ENCODE peak calls at places on chromosome 1, in four cellular contexts. I is T47D; Z is T-helper 1 cell; D is stimulated activated CD4-positive, alpha-beta T cell treated with anti-CD3 and anti-CD28 coated beads, Interleukin-15, amount 100 ng/mL, for 1 hour. E is an unnamed sample.

GRCh38 chr1:65793359-65793732 is 651 bp downstream of the PDE4B start:
- DNase-seq in I (no peak), Z (no peak), D (no peak), E (no peak)

GRCh38 chr1:113930499-113931161 is 1.5 kb downstream of the HIPK1 start:
- DNase-seq in I (no peak), Z (peak), D (no peak), E (peak)

GRCh38 chr1:68140536-68140935 is 90.1 kb upstream of the DIRAS3 start:
- DNase-seq in I (no peak), Z (no peak), D (no peak), E (no peak)

GRCh38 chr1:157117527-157118057 is 18.0 kb upstream of the ETV3L start:
- DNase-seq in I (no peak), Z (no peak), D (no peak), E (no peak)

GRCh38 chr1:188023206-188023605 is 1194.5 kb downstream of the PLA2G4A start:
- DNase-seq in I (no peak), Z (no peak), D (no peak), E (no peak)

GRCh38 chr1:42844592-42845140 is 1.7 kb upstream of the ZNF691 start:
- DNase-seq in I (no peak), Z (no peak), D (no peak), E (peak)

GRCh38 chr1:31897534-31898100 is 40.6 kb downstream of the PTP4A2 start:
- DNase-seq in I (no peak), Z (no peak), D (no peak), E (no peak)

GRCh38 chr1:111517464-111518225 is 14.2 kb upstream of the ADORA3 start:
- DNase-seq in I (no peak), Z (peak), D (no peak), E (no peak)

GRCh38 chr1:151310986-151311385 is 16.2 kb downstream of the PI4KB start:
- DNase-seq in I (no peak), Z (no peak), D (no peak), E (no peak)

GRCh38 chr1:119253366-119253765 is 112.9 kb upstream of the WARS2 start:
- DNase-seq in I (no peak), Z (no peak), D (no peak), E (no peak)

GRCh38 chr1:30878559-30878958 is 30.0 kb downstream of the SDC3 start:
- DNase-seq in I (no peak), Z (no peak), D (no peak), E (no peak)

GRCh38 chr1:205950826-205951549 is 7.7 kb upstream of the SLC26A9 start:
- DNase-seq in I (no peak), Z (no peak), D (no peak), E (no peak)

GRCh38 chr1:28668191-28668955 is at the start of gene GMEB1:
- DNase-seq in I (peak), Z (peak), D (peak), E (peak)

GRCh38 chr1:195618287-195618686 is 990.0 kb downstream of the KCNT2 start:
- DNase-seq in I (no peak), Z (no peak), D (no peak), E (no peak)

GRCh38 chr1:156438278-156438987 is 62.1 kb downstream of the MEF2D start:
- DNase-seq in I (no peak), Z (no peak), D (no peak), E (no peak)

GRCh38 chr1:119811985-119812557 is 811 bp upstream of the REG4 start:
- DNase-seq in I (no peak), Z (no peak), D (no peak), E (no peak)

GRCh38 chr1:63643926-63644325 is 50.7 kb downstream of the PGM1 start:
- DNase-seq in I (no peak), Z (no peak), D (no peak), E (no peak)

GRCh38 chr1:63795455-63795854 is 21.6 kb downstream of the ROR1 start:
- DNase-seq in I (no peak), Z (no peak), D (no peak), E (peak)

GRCh38 chr1:65175171-65176070 is 27.4 kb downstream of the AK4 start:
- DNase-seq in I (no peak), Z (no peak), D (no peak), E (peak)

GRCh38 chr1:230145953-230146476 is 79.0 kb downstream of the GALNT2 start:
- DNase-seq in I (no peak), Z (no peak), D (no peak), E (no peak)

GRCh38 chr1:204725821-204726448 is 40.4 kb upstream of the LRRN2 start:
- DNase-seq in I (no peak), Z (no peak), D (no peak), E (peak)

GRCh38 chr1:103513720-103514119 is 11.8 kb upstream of the RNPC3 start:
- DNase-seq in I (no peak), Z (no peak), D (no peak), E (no peak)

GRCh38 chr1:108708726-108709660 is 3.7 kb upstream of the FNDC7 start:
- DNase-seq in I (no peak), Z (peak), D (peak), E (peak)

GRCh38 chr1:186605762-186606350 is 74.4 kb downstream of the PTGS2 start:
- DNase-seq in I (peak), Z (no peak), D (no peak), E (peak)

E was measured in NCI-H82.